ENCODE peak calls at places on chromosomes 2 and 18, in eight cellular contexts. One of them, this sample, is unnamed.

GRCh38 chr2:25606892-25607291 is 66.5 kb downstream of the DTNB start:
- DNase-seq in GM23338: peak
- DNase-seq in fibroblast of lung: peak
- DNase-seq in IMR-90: peak
- DNase-seq in A549: peak
- DNase-seq in hepatocyte: peak
- DNase-seq in K562: peak
- DNase-seq in H9: no peak
- DNase-seq in this sample: no peak

GRCh38 chr2:159936471-159936870 is 125.9 kb downstream of the PLA2R1 start:
- DNase-seq in GM23338: peak
- DNase-seq in fibroblast of lung: no peak
- DNase-seq in IMR-90: no peak
- DNase-seq in A549: peak
- DNase-seq in hepatocyte: no peak
- DNase-seq in K562: peak
- DNase-seq in H9: no peak
- DNase-seq in this sample: no peak

GRCh38 chr2:136444323-136444722 is 321.0 kb upstream of the THSD7B start:
- DNase-seq in GM23338: no peak
- DNase-seq in fibroblast of lung: no peak
- DNase-seq in IMR-90: no peak
- DNase-seq in A549: no peak
- DNase-seq in hepatocyte: no peak
- DNase-seq in K562: no peak
- DNase-seq in H9: no peak
- DNase-seq in this sample: no peak

GRCh38 chr2:4673025-4673489 is 969.7 kb downstream of the DCDC2C start:
- DNase-seq in GM23338: peak
- DNase-seq in fibroblast of lung: peak
- DNase-seq in IMR-90: no peak
- DNase-seq in A549: peak
- DNase-seq in hepatocyte: no peak
- DNase-seq in K562: peak
- DNase-seq in H9: no peak
- DNase-seq in this sample: no peak

GRCh38 chr18:44651453-44651852 is 29.2 kb upstream of the SETBP1 start:
- DNase-seq in GM23338: peak
- DNase-seq in fibroblast of lung: peak
- DNase-seq in IMR-90: peak
- DNase-seq in A549: peak
- DNase-seq in hepatocyte: peak
- DNase-seq in K562: peak
- DNase-seq in H9: no peak
- DNase-seq in this sample: peak

GRCh38 chr2:102585704-102586404 is 33.5 kb upstream of the SLC9A2 start:
- DNase-seq in GM23338: peak
- DNase-seq in fibroblast of lung: no peak
- DNase-seq in IMR-90: no peak
- DNase-seq in A549: no peak
- DNase-seq in hepatocyte: peak
- DNase-seq in K562: no peak
- DNase-seq in H9: no peak
- DNase-seq in this sample: no peak

GRCh38 chr2:36449943-36450392 is 94.4 kb downstream of the CRIM1 start:
- DNase-seq in GM23338: no peak
- DNase-seq in fibroblast of lung: peak
- DNase-seq in IMR-90: peak
- DNase-seq in A549: no peak
- DNase-seq in hepatocyte: no peak
- DNase-seq in K562: no peak
- DNase-seq in H9: no peak
- DNase-seq in this sample: no peak

GRCh38 chr2:215717627-215718412 is 282.0 kb upstream of the FN1 start:
- DNase-seq in GM23338: no peak
- DNase-seq in fibroblast of lung: peak
- DNase-seq in IMR-90: no peak
- DNase-seq in A549: no peak
- DNase-seq in hepatocyte: no peak
- DNase-seq in K562: no peak
- DNase-seq in H9: no peak
- DNase-seq in this sample: no peak

GRCh38 chr2:133780099-133780996 is 212.1 kb upstream of the NCKAP5 start:
- DNase-seq in GM23338: peak
- DNase-seq in fibroblast of lung: peak
- DNase-seq in IMR-90: peak
- DNase-seq in A549: peak
- DNase-seq in hepatocyte: peak
- DNase-seq in K562: peak
- DNase-seq in H9: peak
- DNase-seq in this sample: no peak

GRCh38 chr2:112301973-112302372 is 26.6 kb downstream of the ZC3H6 start:
- DNase-seq in GM23338: no peak
- DNase-seq in fibroblast of lung: no peak
- DNase-seq in IMR-90: no peak
- DNase-seq in A549: no peak
- DNase-seq in hepatocyte: no peak
- DNase-seq in K562: no peak
- DNase-seq in H9: no peak
- DNase-seq in this sample: no peak

GRCh38 chr18:43279015-43279758 is 1.9 kb upstream of the SYT4 start:
- DNase-seq in GM23338: peak
- DNase-seq in fibroblast of lung: peak
- DNase-seq in IMR-90: no peak
- DNase-seq in A549: no peak
- DNase-seq in hepatocyte: peak
- DNase-seq in K562: no peak
- DNase-seq in H9: peak
- DNase-seq in this sample: no peak

GRCh38 chr2:85990084-85990483 is 101.3 kb upstream of the ST3GAL5 start:
- DNase-seq in GM23338: no peak
- DNase-seq in fibroblast of lung: no peak
- DNase-seq in IMR-90: no peak
- DNase-seq in A549: no peak
- DNase-seq in hepatocyte: no peak
- DNase-seq in K562: no peak
- DNase-seq in H9: peak
- DNase-seq in this sample: no peak

GRCh38 chr2:231384970-231385369 is 10.5 kb upstream of the B3GNT7 start:
- DNase-seq in GM23338: no peak
- DNase-seq in fibroblast of lung: no peak
- DNase-seq in IMR-90: no peak
- DNase-seq in A549: no peak
- DNase-seq in hepatocyte: no peak
- DNase-seq in K562: no peak
- DNase-seq in H9: no peak
- DNase-seq in this sample: no peak

GRCh38 chr2:158984554-158985207 is 16.2 kb downstream of the TANC1 start:
- DNase-seq in GM23338: peak
- DNase-seq in fibroblast of lung: no peak
- DNase-seq in IMR-90: peak
- DNase-seq in A549: no peak
- DNase-seq in hepatocyte: no peak
- DNase-seq in K562: no peak
- DNase-seq in H9: no peak
- DNase-seq in this sample: no peak

GRCh38 chr18:45275367-45276113 is 339.7 kb upstream of the SLC14A2 start:
- DNase-seq in GM23338: peak
- DNase-seq in fibroblast of lung: peak
- DNase-seq in IMR-90: peak
- DNase-seq in A549: no peak
- DNase-seq in hepatocyte: peak
- DNase-seq in K562: peak
- DNase-seq in H9: no peak
- DNase-seq in this sample: no peak

GRCh38 chr2:164260506-164260905 is 360.8 kb downstream of the GRB14 start:
- DNase-seq in GM23338: no peak
- DNase-seq in fibroblast of lung: peak
- DNase-seq in IMR-90: no peak
- DNase-seq in A549: no peak
- DNase-seq in hepatocyte: no peak
- DNase-seq in K562: no peak
- DNase-seq in H9: no peak
- DNase-seq in this sample: no peak

GRCh38 chr2:203418271-203418670 is 90.1 kb downstream of the ABI2 start:
- DNase-seq in GM23338: no peak
- DNase-seq in fibroblast of lung: no peak
- DNase-seq in IMR-90: no peak
- DNase-seq in A549: no peak
- DNase-seq in hepatocyte: no peak
- DNase-seq in K562: no peak
- DNase-seq in H9: no peak
- DNase-seq in this sample: no peak

GRCh38 chr2:15364561-15364960 is 196.6 kb downstream of the NBAS start:
- DNase-seq in GM23338: no peak
- DNase-seq in fibroblast of lung: no peak
- DNase-seq in IMR-90: peak
- DNase-seq in A549: no peak
- DNase-seq in hepatocyte: no peak
- DNase-seq in K562: no peak
- DNase-seq in H9: no peak
- DNase-seq in this sample: no peak

GRCh38 chr2:237982039-237982725 is 15.4 kb downstream of the UBE2F start:
- DNase-seq in GM23338: no peak
- DNase-seq in fibroblast of lung: no peak
- DNase-seq in IMR-90: no peak
- DNase-seq in A549: no peak
- DNase-seq in hepatocyte: no peak
- DNase-seq in K562: no peak
- DNase-seq in H9: no peak
- DNase-seq in this sample: no peak

GRCh38 chr2:85216927-85217326 is 83.7 kb downstream of the TCF7L1 start:
- DNase-seq in GM23338: no peak
- DNase-seq in fibroblast of lung: no peak
- DNase-seq in IMR-90: no peak
- DNase-seq in A549: no peak
- DNase-seq in hepatocyte: no peak
- DNase-seq in K562: no peak
- DNase-seq in H9: no peak
- DNase-seq in this sample: no peak

GRCh38 chr2:113282747-113283533 is 4.2 kb upstream of the PAX8 start:
- DNase-seq in GM23338: peak
- DNase-seq in fibroblast of lung: peak
- DNase-seq in IMR-90: peak
- DNase-seq in A549: peak
- DNase-seq in hepatocyte: peak
- DNase-seq in K562: no peak
- DNase-seq in H9: peak
- DNase-seq in this sample: peak

GRCh38 chr2:57701391-57701791 is 345.2 kb upstream of the VRK2 start:
- DNase-seq in GM23338: peak
- DNase-seq in fibroblast of lung: no peak
- DNase-seq in IMR-90: peak
- DNase-seq in A549: no peak
- DNase-seq in hepatocyte: no peak
- DNase-seq in K562: no peak
- DNase-seq in H9: no peak
- DNase-seq in this sample: no peak

GRCh38 chr2:235535423-235536130 is 41.7 kb downstream of the AGAP1 start:
- DNase-seq in GM23338: no peak
- DNase-seq in fibroblast of lung: no peak
- DNase-seq in IMR-90: no peak
- DNase-seq in A549: no peak
- DNase-seq in hepatocyte: no peak
- DNase-seq in K562: no peak
- DNase-seq in H9: no peak
- DNase-seq in this sample: peak

GRCh38 chr2:222641336-222641735 is 14.6 kb downstream of the FARSB start:
- DNase-seq in GM23338: no peak
- DNase-seq in fibroblast of lung: peak
- DNase-seq in IMR-90: peak
- DNase-seq in A549: no peak
- DNase-seq in hepatocyte: no peak
- DNase-seq in K562: no peak
- DNase-seq in H9: no peak
- DNase-seq in this sample: no peak
- TF ChIP-seq CTCF in GM23338: no peak
- TF ChIP-seq CTCF in fibroblast of lung: no peak
- TF ChIP-seq CTCF in IMR-90: no peak
- TF ChIP-seq CTCF in A549: no peak
- TF ChIP-seq CTCF in hepatocyte: no peak
- TF ChIP-seq CTCF in K562: no peak
- TF ChIP-seq CTCF in H9: no peak
- TF ChIP-seq CTCF in this sample: no peak

GRCh38 chr18:11752116-11752911 is 63.2 kb downstream of the GNAL start:
- DNase-seq in GM23338: peak
- DNase-seq in fibroblast of lung: peak
- DNase-seq in IMR-90: peak
- DNase-seq in A549: peak
- DNase-seq in hepatocyte: peak
- DNase-seq in K562: no peak
- DNase-seq in H9: peak
- DNase-seq in this sample: peak
- H3K4me2 ChIP-seq in GM23338: peak
- H3K4me2 ChIP-seq in fibroblast of lung: no peak
- H3K4me2 ChIP-seq in IMR-90: peak
- H3K4me2 ChIP-seq in A549: peak
- H3K4me2 ChIP-seq in hepatocyte: peak
- H3K4me2 ChIP-seq in K562: no peak
- H3K4me2 ChIP-seq in H9: peak
- H3K4me2 ChIP-seq in this sample: peak

DNA sequence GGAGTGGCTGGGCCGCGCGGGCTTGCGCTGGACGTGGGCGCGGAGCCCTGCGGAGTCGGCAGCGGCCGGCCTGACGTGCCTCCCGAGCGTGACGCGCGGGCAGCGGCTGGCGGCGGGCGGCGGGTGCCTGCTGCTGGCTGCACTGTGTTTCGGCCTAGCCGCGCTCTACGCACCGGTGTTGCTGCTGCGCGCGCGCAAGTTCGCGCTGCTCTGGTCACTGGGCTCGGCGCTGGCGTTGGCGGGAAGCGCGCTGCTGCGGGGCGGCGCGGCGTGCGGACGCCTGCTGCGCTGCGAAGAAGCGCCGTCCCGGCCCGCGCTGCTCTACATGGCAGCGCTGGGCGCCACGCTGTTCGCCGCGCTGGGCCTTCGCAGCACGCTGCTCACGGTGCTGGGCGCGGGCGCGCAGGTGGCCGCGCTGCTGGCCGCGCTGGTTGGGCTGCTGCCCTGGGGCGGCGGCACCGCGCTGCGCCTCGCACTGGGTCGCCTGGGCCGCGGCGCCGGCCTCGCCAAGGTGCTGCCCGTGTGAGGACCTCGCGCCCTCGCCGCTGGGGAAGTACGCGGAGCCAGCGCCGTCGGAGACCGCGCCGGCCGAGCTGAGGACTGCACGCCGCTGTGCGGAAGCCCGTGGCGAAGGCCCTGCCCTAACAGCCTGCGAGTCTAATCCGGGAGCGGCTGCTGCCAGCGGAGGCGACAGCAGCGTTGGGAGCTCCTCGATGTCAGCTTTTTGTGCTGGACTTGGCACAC is 526 bp downstream of the SFT2D3 start:
- DNase-seq in GM23338: peak
- DNase-seq in fibroblast of lung: peak
- DNase-seq in IMR-90: peak
- DNase-seq in A549: peak
- DNase-seq in hepatocyte: peak
- DNase-seq in K562: peak
- DNase-seq in H9: peak
- DNase-seq in this sample: peak
- TF ChIP-seq CTCF in GM23338: no peak
- TF ChIP-seq CTCF in fibroblast of lung: peak
- TF ChIP-seq CTCF in IMR-90: peak
- TF ChIP-seq CTCF in A549: peak
- TF ChIP-seq CTCF in hepatocyte: no peak
- TF ChIP-seq CTCF in K562: peak
- TF ChIP-seq CTCF in H9: peak
- TF ChIP-seq CTCF in this sample: no peak

GRCh38 chr18:56374005-56374655 is 264.3 kb downstream of the TXNL1 start:
- DNase-seq in GM23338: no peak
- DNase-seq in fibroblast of lung: peak
- DNase-seq in IMR-90: peak
- DNase-seq in A549: peak
- DNase-seq in hepatocyte: no peak
- DNase-seq in K562: no peak
- DNase-seq in H9: no peak
- DNase-seq in this sample: no peak
- H3K4me2 ChIP-seq in GM23338: no peak
- H3K4me2 ChIP-seq in fibroblast of lung: peak
- H3K4me2 ChIP-seq in IMR-90: no peak
- H3K4me2 ChIP-seq in A549: peak
- H3K4me2 ChIP-seq in hepatocyte: no peak
- H3K4me2 ChIP-seq in K562: no peak
- H3K4me2 ChIP-seq in H9: no peak
- H3K4me2 ChIP-seq in this sample: peak

This sample was measured in osteoblast.